ENCODE peak calls at places on chromosomes 6 and 20, in nine cellular contexts. P is transverse colon; Z is A549; O is upper lobe of right lung; S is astrocyte of the spinal cord; Y is fibroblast of the aortic adventitia; Q is BJ; K is CD8-positive, alpha-beta T cell; R is tibial artery. G is an unnamed sample.

GRCh38 chr20:42118409-42119125 is 500.4 kb upstream of the CHD6 start:
- DNase-seq in Q (no peak), P (no peak), R (peak), Z (no peak), O (no peak), Y (no peak), K (no peak), S (no peak), G (no peak)

GRCh38 chr20:1323830-1324597 is 4.9 kb downstream of the SDCBP2 start:
- DNase-seq in Z (no peak), R (peak), Y (no peak), K (no peak), S (no peak), P (no peak), Q (no peak), O (no peak), G (no peak)

GRCh38 chr20:3350412-3350811 is 57.1 kb downstream of the DNAAF9 start:
- DNase-seq in R (no peak), K (no peak), P (no peak), Q (no peak), S (no peak), Z (no peak), O (no peak), Y (peak), G (no peak)

GRCh38 chr6:74879234-74879633 is 326.6 kb downstream of the COL12A1 start:
- DNase-seq in Q (peak), Z (no peak), Y (peak), P (no peak), S (peak), O (no peak), R (no peak), K (no peak), G (peak)

GRCh38 chr6:72798196-72798595 is 176.3 kb downstream of the KCNQ5 start:
- DNase-seq in Z (no peak), Q (no peak), K (no peak), P (no peak), Y (peak), O (no peak), S (peak), R (no peak), G (no peak)

GRCh38 chr6:84766796-84767590 is 2.6 kb upstream of the TBX18 start:
- DNase-seq in Z (no peak), O (no peak), Y (no peak), R (peak), Q (no peak), K (no peak), S (peak), P (no peak), G (no peak)

GRCh38 chr6:127833336-127833735 is 67.5 kb downstream of the THEMIS start:
- DNase-seq in Q (no peak), O (no peak), R (no peak), P (no peak), Z (no peak), K (no peak), Y (no peak), S (no peak), G (no peak)

GRCh38 chr20:36624068-36624813 is 18.7 kb downstream of the RAB5IF start:
- DNase-seq in K (no peak), Y (no peak), S (no peak), R (no peak), O (no peak), Z (no peak), Q (no peak), P (peak), G (no peak)

GRCh38 chr6:96499781-96500180 is 21.8 kb upstream of the UFL1 start:
- DNase-seq in Q (no peak), Y (no peak), S (no peak), R (no peak), Z (no peak), P (no peak), K (peak), O (no peak), G (no peak)

GRCh38 chr20:3606021-3606420 is 57.2 kb downstream of the GFRA4 start:
- DNase-seq in R (no peak), Z (no peak), P (no peak), Y (peak), O (no peak), S (no peak), K (no peak), Q (peak), G (no peak)

GRCh38 chr6:100833972-100834574 is 47.1 kb downstream of the ASCC3 start:
- DNase-seq in R (no peak), Q (peak), Z (no peak), P (no peak), S (no peak), O (no peak), Y (no peak), K (no peak), G (no peak)

GRCh38 chr6:144285798-144286502 is 815 bp downstream of the UTRN start:
- DNase-seq in P (peak), Y (peak), Z (peak), K (no peak), S (no peak), R (peak), O (peak), Q (no peak), G (peak)

GRCh38 chr6:161367472-161367871 is 93.6 kb upstream of the AGPAT4 start:
- DNase-seq in Y (no peak), S (no peak), Q (no peak), P (peak), O (no peak), R (no peak), Z (no peak), K (no peak), G (no peak)

GRCh38 chr6:123804771-123805540 is 1.3 kb downstream of the NKAIN2 start:
- DNase-seq in O (no peak), P (no peak), K (no peak), R (no peak), Y (no peak), S (no peak), Z (no peak), Q (no peak), G (no peak)

GRCh38 chr20:51315390-51315789 is 227.1 kb downstream of the NFATC2 start:
- DNase-seq in S (no peak), P (no peak), O (no peak), Z (no peak), R (no peak), K (no peak), Y (no peak), Q (no peak), G (no peak)

GRCh38 chr6:55841341-55841740 is 34.0 kb downstream of the BMP5 start:
- DNase-seq in S (no peak), O (no peak), P (no peak), Y (no peak), R (no peak), K (no peak), Z (no peak), Q (no peak), G (no peak)

GRCh38 chr20:33178726-33179125 is 10.8 kb downstream of the BPIFA2 start:
- DNase-seq in K (no peak), P (no peak), R (no peak), S (no peak), O (no peak), Y (no peak), Q (no peak), Z (peak), G (no peak)

GRCh38 chr20:45965169-45966002 is 6.6 kb downstream of the ZNF335 start:
- DNase-seq in P (no peak), R (peak), K (no peak), Z (no peak), Y (no peak), O (peak), S (no peak), Q (no peak), G (no peak)

GRCh38 chr6:134145786-134146185 is 93.4 kb upstream of the SLC2A12 start:
- DNase-seq in K (no peak), Y (peak), P (no peak), Q (peak), O (no peak), S (peak), Z (no peak), R (no peak), G (no peak)

GRCh38 chr6:96626749-96627353 is 63.9 kb downstream of the FHL5 start:
- DNase-seq in R (no peak), Y (peak), O (no peak), K (no peak), Q (peak), P (no peak), Z (peak), S (peak), G (no peak)

GRCh38 chr6:56076033-56076432 is 171.3 kb downstream of the COL21A1 start:
- DNase-seq in O (no peak), R (no peak), S (no peak), K (no peak), Y (no peak), Z (peak), Q (no peak), P (no peak), G (no peak)

GRCh38 chr6:77683515-77683914 is 30.7 kb downstream of the MEI4 start:
- DNase-seq in K (no peak), Q (no peak), P (no peak), S (no peak), Y (no peak), R (no peak), Z (no peak), O (no peak), G (no peak)

GRCh38 chr6:25899123-25899522 is 25.1 kb upstream of the SLC17A3 start:
- DNase-seq in Y (no peak), Q (no peak), R (no peak), P (no peak), S (no peak), Z (no peak), K (no peak), O (no peak), G (no peak)

GRCh38 chr6:18371010-18371409 is 16.1 kb upstream of the RNF144B start:
- DNase-seq in Y (no peak), P (no peak), S (no peak), K (no peak), O (no peak), Z (no peak), Q (no peak), R (no peak), G (no peak)

GRCh38 chr6:20403766-20404640 is 2.3 kb downstream of the E2F3 start:
- DNase-seq in S (peak), P (peak), R (peak), K (peak), Y (peak), Q (no peak), Z (peak), O (no peak), G (no peak)

GRCh38 chr20:23129256-23129655 is 43.1 kb upstream of the CD93 start:
- DNase-seq in S (no peak), R (no peak), Z (no peak), Q (no peak), Y (peak), P (no peak), O (no peak), K (no peak), G (no peak)

GRCh38 chr6:47097092-47097945 is 55.2 kb upstream of the ADGRF1 start:
- DNase-seq in P (peak), Q (peak), R (no peak), S (peak), Z (peak), K (no peak), O (peak), Y (peak), G (peak)

GRCh38 chr6:29632789-29633531 is at the start of gene GABBR1:
- DNase-seq in O (peak), Y (peak), Q (peak), S (peak), K (peak), R (peak), Z (peak), P (peak), G (peak)

GRCh38 chr6:125749864-125750691 is 646 bp downstream of the HEY2 start:
- DNase-seq in S (no peak), R (peak), Z (no peak), O (no peak), K (no peak), Y (peak), P (peak), Q (no peak), G (no peak)

GRCh38 chr20:50070361-50070760 is 42.6 kb downstream of the UBE2V1 start:
- DNase-seq in Q (no peak), Z (no peak), O (no peak), P (no peak), R (no peak), Y (no peak), K (no peak), S (no peak), G (no peak)

GRCh38 chr6:43985329-43985728 is 141.9 kb downstream of the MRPL14 start:
- DNase-seq in S (no peak), Z (no peak), R (no peak), Q (no peak), P (no peak), O (no peak), Y (no peak), K (no peak), G (no peak)

DNA sequence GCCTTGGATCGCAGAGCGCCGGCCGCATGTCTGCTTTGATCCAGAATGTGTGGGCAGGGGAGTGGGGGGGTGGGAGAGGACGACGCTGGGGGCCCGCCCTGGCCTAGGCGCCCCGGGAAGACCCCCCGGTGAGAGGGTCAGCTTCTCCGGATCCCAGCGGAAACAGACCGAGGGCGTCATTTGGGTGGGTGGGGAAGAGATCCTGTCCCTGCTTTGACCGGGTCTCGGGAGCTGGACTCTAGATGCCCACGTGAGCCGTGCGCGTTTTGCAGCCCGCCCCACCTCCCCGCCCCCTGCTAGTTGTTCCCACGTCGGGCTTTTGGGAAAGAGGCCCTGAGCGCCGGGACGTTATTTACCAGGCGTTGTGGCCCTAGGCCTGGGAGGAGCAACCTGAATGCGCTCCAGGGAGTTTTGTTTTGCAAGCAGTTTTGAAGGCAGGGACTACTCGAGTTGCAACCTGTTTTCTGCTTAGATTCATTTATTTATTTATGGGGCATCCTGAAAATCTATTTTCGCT is 1.5 kb downstream of the DSP start:
- DNase-seq in K (no peak), Z (peak), P (peak), S (peak), Y (peak), Q (peak), O (peak), R (no peak), G (no peak)
- H3K4me3 ChIP-seq in K (peak), Z (peak), P (peak), S (peak), Y (peak), Q (peak), O (peak), R (peak), G (no peak)

DNA sequence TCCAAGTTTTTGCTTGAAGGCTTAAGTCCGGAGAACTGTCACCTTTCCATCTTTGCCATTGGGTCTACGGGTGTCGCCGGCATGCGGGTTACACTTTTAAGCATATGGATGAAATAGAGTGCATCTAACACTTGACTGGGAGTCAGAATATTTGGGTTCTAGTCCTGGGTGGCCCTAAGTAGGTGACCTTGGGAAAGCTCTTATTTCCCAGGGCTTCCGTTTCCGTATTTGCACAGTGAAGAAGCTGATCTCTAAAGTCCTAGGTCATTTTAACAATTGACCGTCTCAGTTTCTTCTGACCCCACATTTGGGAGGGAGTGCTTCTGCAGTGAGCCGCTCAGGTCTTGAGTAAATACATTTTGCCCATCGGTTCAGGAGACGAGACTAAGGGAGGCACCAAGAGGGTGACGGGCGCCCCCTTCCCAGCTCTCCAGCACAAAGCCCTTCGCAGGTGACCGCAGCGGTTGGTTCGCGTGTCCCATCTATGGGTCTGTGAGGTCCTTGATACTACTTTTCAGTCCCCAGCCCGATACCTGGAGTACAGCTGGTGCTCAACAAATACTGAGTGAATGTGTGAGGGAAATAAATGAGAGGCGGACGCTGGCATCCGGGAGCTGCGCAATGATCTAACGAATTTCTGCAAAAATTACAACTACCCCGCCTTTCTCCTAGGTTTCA is 580 bp upstream of the BLTP3A start:
- DNase-seq in R (peak), S (peak), K (peak), Y (no peak), Q (no peak), Z (peak), P (peak), O (peak), G (no peak)
- H3K4me3 ChIP-seq in R (peak), S (peak), K (peak), Y (peak), Q (peak), Z (peak), P (peak), O (peak), G (peak)

DNA sequence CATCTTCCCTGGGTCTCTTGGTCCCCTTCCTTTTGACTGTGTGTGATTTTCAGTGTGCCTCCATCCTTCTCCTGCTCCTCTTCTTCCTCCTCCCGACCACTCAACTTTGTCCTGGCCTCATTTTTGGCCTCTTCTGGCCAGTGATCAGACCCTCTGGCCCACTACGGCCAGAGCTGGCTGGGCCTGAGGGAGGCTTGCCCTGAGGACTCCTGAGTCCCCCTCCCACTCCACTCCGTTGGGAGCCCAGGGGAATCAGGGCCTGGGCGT is 910 bp upstream of the DDR1 start:
- DNase-seq in K (no peak), Z (no peak), P (no peak), O (no peak), Q (no peak), S (no peak), R (peak), Y (no peak), G (no peak)
- H3K4me3 ChIP-seq in K (peak), Z (peak), P (peak), O (peak), Q (no peak), S (no peak), R (peak), Y (no peak), G (peak)

GRCh38 chr6:118603372-118603771 is 48.0 kb downstream of the CEP85L start:
- DNase-seq in R (no peak), O (no peak), Z (no peak), S (no peak), K (no peak), P (no peak), Y (no peak), Q (no peak), G (no peak)
- H3K4me3 ChIP-seq in R (no peak), O (no peak), Z (no peak), S (no peak), K (no peak), P (no peak), Y (no peak), Q (no peak), G (no peak)

GRCh38 chr6:33693186-33694158 is 18.0 kb downstream of the UQCC2 start:
- DNase-seq in R (no peak), Q (no peak), K (no peak), Y (no peak), S (no peak), O (no peak), P (no peak), Z (no peak), G (no peak)
- H3K4me3 ChIP-seq in R (no peak), Q (no peak), K (no peak), Y (no peak), S (no peak), O (no peak), P (no peak), Z (no peak), G (no peak)

G was measured in GM06990.